ENCODE peak calls at places on chromosomes 7 and 10, in four cellular contexts. R, A, J and X are unnamed samples.
A peak's percentile ranks its signal among the peaks of the same experiment; 100 is the strongest.

GRCh38 chr7:80089341-80089740 is 45.3 kb upstream of the GNAI1 start:
- DNase-seq in R (no peak), J (no peak), A (no peak), X (no peak)

GRCh38 chr7:130421685-130422084 is 19.1 kb downstream of the CEP41 start:
- DNase-seq in J (no peak), R (peak; percentile 52), A (no peak), X (no peak)

GRCh38 chr7:151428393-151429231 is 11.3 kb downstream of the CRYGN start:
- DNase-seq in J (no peak), A (no peak), R (peak; percentile 44), X (no peak)

GRCh38 chr10:3935933-3936359 is 150.9 kb upstream of the KLF6 start:
- DNase-seq in R (no peak), J (no peak), A (no peak), X (no peak)

GRCh38 chr10:3548702-3549101 is 236.3 kb downstream of the KLF6 start:
- DNase-seq in A (no peak), R (no peak), J (no peak), X (no peak)

GRCh38 chr7:102912742-102913141 is at the start of gene LRRC17:
- DNase-seq in A (no peak), J (no peak), R (no peak), X (peak; percentile 35)

GRCh38 chr7:117784315-117784714 is 88.9 kb downstream of the CTTNBP2 start:
- DNase-seq in J (no peak), R (no peak), A (no peak), X (no peak)

GRCh38 chr7:118195837-118196474 is 12.0 kb downstream of the LSM8 start:
- DNase-seq in A (peak; percentile 48), J (no peak), R (peak; percentile 38), X (peak; percentile 27)

GRCh38 chr10:57694956-57695605 is 572.6 kb downstream of the IPMK start:
- DNase-seq in R (no peak), A (no peak), J (no peak), X (no peak)

GRCh38 chr7:101058355-101058754 is 26.9 kb upstream of the TRIM56 start:
- DNase-seq in A (peak; percentile 44), J (no peak), R (no peak), X (peak; percentile 11)

GRCh38 chr10:103856497-103857175 is 1.3 kb upstream of the SH3PXD2A start:
- DNase-seq in J (no peak), A (no peak), R (no peak), X (no peak)

GRCh38 chr10:112775347-112775746 is 174.7 kb upstream of the TCF7L2 start:
- DNase-seq in A (no peak), J (no peak), R (no peak), X (no peak)

GRCh38 chr10:3773465-3774017 is 11.5 kb downstream of the KLF6 start:
- DNase-seq in R (no peak), J (no peak), A (no peak), X (no peak)

GRCh38 chr10:84395581-84395980 is 67.2 kb downstream of the CCSER2 start:
- DNase-seq in R (no peak), A (no peak), J (no peak), X (no peak)

GRCh38 chr7:22173884-22174573 is 182.9 kb downstream of the RAPGEF5 start:
- DNase-seq in R (no peak), A (no peak), J (no peak), X (no peak)

GRCh38 chr7:27177795-27178320 is 3.7 kb upstream of the HOXA10 start:
- DNase-seq in J (no peak), R (no peak), A (no peak), X (no peak)

GRCh38 chr7:1403844-1404404 is 55.3 kb downstream of the MICALL2 start:
- DNase-seq in A (no peak), R (peak; percentile 36), J (no peak), X (peak; percentile 14)